ENCODE peak calls at places on chromosomes 6 and 20, in eight cellular contexts. One of them, this sample, is unnamed.

GRCh38 chr6:7615611-7616383 is 25.8 kb downstream of the SNRNP48 start:
- DNase-seq in fibroblast of lung: peak
- DNase-seq in endothelial cell of umbilical vein: peak
- DNase-seq in H1: no peak
- DNase-seq in PC-3: peak
- DNase-seq in SK-N-SH: peak
- DNase-seq in IMR-90: peak
- DNase-seq in hepatocyte: peak
- DNase-seq in this sample: peak

GRCh38 chr6:149898966-149899365 is 1.1 kb upstream of the RAET1E start:
- DNase-seq in fibroblast of lung: no peak
- DNase-seq in endothelial cell of umbilical vein: no peak
- DNase-seq in H1: no peak
- DNase-seq in PC-3: no peak
- DNase-seq in SK-N-SH: no peak
- DNase-seq in IMR-90: no peak
- DNase-seq in hepatocyte: no peak
- DNase-seq in this sample: no peak

GRCh38 chr6:139135578-139136545 is 982 bp downstream of the HECA start:
- DNase-seq in fibroblast of lung: peak
- DNase-seq in endothelial cell of umbilical vein: peak
- DNase-seq in H1: no peak
- DNase-seq in PC-3: no peak
- DNase-seq in SK-N-SH: peak
- DNase-seq in IMR-90: peak
- DNase-seq in hepatocyte: peak
- DNase-seq in this sample: peak

GRCh38 chr6:135637701-135638100 is 140.2 kb upstream of the AHI1 start:
- DNase-seq in fibroblast of lung: peak
- DNase-seq in endothelial cell of umbilical vein: no peak
- DNase-seq in H1: no peak
- DNase-seq in PC-3: no peak
- DNase-seq in SK-N-SH: no peak
- DNase-seq in IMR-90: peak
- DNase-seq in hepatocyte: no peak
- DNase-seq in this sample: no peak

GRCh38 chr6:3949531-3949930 is 100.4 kb downstream of the FAM50B start:
- DNase-seq in fibroblast of lung: no peak
- DNase-seq in endothelial cell of umbilical vein: no peak
- DNase-seq in H1: no peak
- DNase-seq in PC-3: no peak
- DNase-seq in SK-N-SH: no peak
- DNase-seq in IMR-90: no peak
- DNase-seq in hepatocyte: no peak
- DNase-seq in this sample: no peak

GRCh38 chr6:57423468-57423867 is 106.0 kb downstream of the PRIM2 start:
- DNase-seq in fibroblast of lung: no peak
- DNase-seq in endothelial cell of umbilical vein: no peak
- DNase-seq in H1: peak
- DNase-seq in PC-3: no peak
- DNase-seq in SK-N-SH: no peak
- DNase-seq in IMR-90: no peak
- DNase-seq in hepatocyte: no peak
- DNase-seq in this sample: no peak

GRCh38 chr6:113672691-113673149 is 184.4 kb upstream of the MARCKS start:
- DNase-seq in fibroblast of lung: peak
- DNase-seq in endothelial cell of umbilical vein: peak
- DNase-seq in H1: no peak
- DNase-seq in PC-3: no peak
- DNase-seq in SK-N-SH: peak
- DNase-seq in IMR-90: peak
- DNase-seq in hepatocyte: no peak
- DNase-seq in this sample: peak

GRCh38 chr6:154314084-154314483 is 42.5 kb downstream of the IPCEF1 start:
- DNase-seq in fibroblast of lung: peak
- DNase-seq in endothelial cell of umbilical vein: no peak
- DNase-seq in H1: no peak
- DNase-seq in PC-3: peak
- DNase-seq in SK-N-SH: no peak
- DNase-seq in IMR-90: no peak
- DNase-seq in hepatocyte: no peak
- DNase-seq in this sample: no peak

GRCh38 chr6:43871933-43872332 is 101.9 kb downstream of the VEGFA start:
- DNase-seq in fibroblast of lung: no peak
- DNase-seq in endothelial cell of umbilical vein: no peak
- DNase-seq in H1: no peak
- DNase-seq in PC-3: no peak
- DNase-seq in SK-N-SH: no peak
- DNase-seq in IMR-90: no peak
- DNase-seq in hepatocyte: no peak
- DNase-seq in this sample: peak

GRCh38 chr20:19565721-19566120 is 192.3 kb upstream of the RIN2 start:
- DNase-seq in fibroblast of lung: no peak
- DNase-seq in endothelial cell of umbilical vein: no peak
- DNase-seq in H1: no peak
- DNase-seq in PC-3: no peak
- DNase-seq in SK-N-SH: no peak
- DNase-seq in IMR-90: no peak
- DNase-seq in hepatocyte: no peak
- DNase-seq in this sample: no peak

GRCh38 chr6:69630767-69631166 is 166.0 kb downstream of the LMBRD1 start:
- DNase-seq in fibroblast of lung: no peak
- DNase-seq in endothelial cell of umbilical vein: no peak
- DNase-seq in H1: no peak
- DNase-seq in PC-3: no peak
- DNase-seq in SK-N-SH: no peak
- DNase-seq in IMR-90: no peak
- DNase-seq in hepatocyte: no peak
- DNase-seq in this sample: no peak

GRCh38 chr6:72367439-72367838 is 254.4 kb upstream of the KCNQ5 start:
- DNase-seq in fibroblast of lung: no peak
- DNase-seq in endothelial cell of umbilical vein: no peak
- DNase-seq in H1: no peak
- DNase-seq in PC-3: no peak
- DNase-seq in SK-N-SH: no peak
- DNase-seq in IMR-90: no peak
- DNase-seq in hepatocyte: no peak
- DNase-seq in this sample: no peak

GRCh38 chr6:30900863-30901417 is 7.1 kb upstream of the GTF2H4 start:
- DNase-seq in fibroblast of lung: no peak
- DNase-seq in endothelial cell of umbilical vein: no peak
- DNase-seq in H1: no peak
- DNase-seq in PC-3: no peak
- DNase-seq in SK-N-SH: peak
- DNase-seq in IMR-90: no peak
- DNase-seq in hepatocyte: no peak
- DNase-seq in this sample: no peak

GRCh38 chr20:40449974-40450616 is 238.9 kb downstream of the MAFB start:
- DNase-seq in fibroblast of lung: no peak
- DNase-seq in endothelial cell of umbilical vein: no peak
- DNase-seq in H1: no peak
- DNase-seq in PC-3: no peak
- DNase-seq in SK-N-SH: no peak
- DNase-seq in IMR-90: no peak
- DNase-seq in hepatocyte: no peak
- DNase-seq in this sample: no peak

GRCh38 chr6:56513631-56514030 is 129.1 kb downstream of the DST start:
- DNase-seq in fibroblast of lung: no peak
- DNase-seq in endothelial cell of umbilical vein: no peak
- DNase-seq in H1: no peak
- DNase-seq in PC-3: peak
- DNase-seq in SK-N-SH: no peak
- DNase-seq in IMR-90: peak
- DNase-seq in hepatocyte: no peak
- DNase-seq in this sample: no peak

GRCh38 chr6:53437557-53438202 is 88.9 kb upstream of the ELOVL5 start:
- DNase-seq in fibroblast of lung: peak
- DNase-seq in endothelial cell of umbilical vein: peak
- DNase-seq in H1: no peak
- DNase-seq in PC-3: peak
- DNase-seq in SK-N-SH: peak
- DNase-seq in IMR-90: peak
- DNase-seq in hepatocyte: peak
- DNase-seq in this sample: peak

GRCh38 chr20:50464026-50464724 is 46.0 kb upstream of the PTPN1 start:
- DNase-seq in fibroblast of lung: peak
- DNase-seq in endothelial cell of umbilical vein: peak
- DNase-seq in H1: no peak
- DNase-seq in PC-3: peak
- DNase-seq in SK-N-SH: peak
- DNase-seq in IMR-90: peak
- DNase-seq in hepatocyte: peak
- DNase-seq in this sample: peak

GRCh38 chr6:9404351-9405146 is 969.2 kb upstream of the SLC35B3 start:
- DNase-seq in fibroblast of lung: peak
- DNase-seq in endothelial cell of umbilical vein: no peak
- DNase-seq in H1: no peak
- DNase-seq in PC-3: peak
- DNase-seq in SK-N-SH: no peak
- DNase-seq in IMR-90: no peak
- DNase-seq in hepatocyte: no peak
- DNase-seq in this sample: peak

GRCh38 chr6:83190596-83190995 is 2.5 kb downstream of the PGM3 start:
- DNase-seq in fibroblast of lung: peak
- DNase-seq in endothelial cell of umbilical vein: no peak
- DNase-seq in H1: no peak
- DNase-seq in PC-3: no peak
- DNase-seq in SK-N-SH: no peak
- DNase-seq in IMR-90: no peak
- DNase-seq in hepatocyte: peak
- DNase-seq in this sample: no peak

GRCh38 chr6:138504764-138505689 is 5.7 kb upstream of the NHSL1 start:
- DNase-seq in fibroblast of lung: no peak
- DNase-seq in endothelial cell of umbilical vein: no peak
- DNase-seq in H1: no peak
- DNase-seq in PC-3: no peak
- DNase-seq in SK-N-SH: no peak
- DNase-seq in IMR-90: no peak
- DNase-seq in hepatocyte: no peak
- DNase-seq in this sample: no peak

GRCh38 chr20:59074456-59074855 is 31.9 kb upstream of the PRELID3B start:
- DNase-seq in fibroblast of lung: peak
- DNase-seq in endothelial cell of umbilical vein: no peak
- DNase-seq in H1: no peak
- DNase-seq in PC-3: peak
- DNase-seq in SK-N-SH: no peak
- DNase-seq in IMR-90: peak
- DNase-seq in hepatocyte: no peak
- DNase-seq in this sample: peak

GRCh38 chr6:12848969-12849368 is 132.4 kb downstream of the PHACTR1 start:
- DNase-seq in fibroblast of lung: no peak
- DNase-seq in endothelial cell of umbilical vein: no peak
- DNase-seq in H1: no peak
- DNase-seq in PC-3: no peak
- DNase-seq in SK-N-SH: no peak
- DNase-seq in IMR-90: no peak
- DNase-seq in hepatocyte: no peak
- DNase-seq in this sample: no peak

GRCh38 chr20:46004813-46005505 is 3.7 kb upstream of the MMP9 start:
- DNase-seq in fibroblast of lung: no peak
- DNase-seq in endothelial cell of umbilical vein: no peak
- DNase-seq in H1: no peak
- DNase-seq in PC-3: peak
- DNase-seq in SK-N-SH: no peak
- DNase-seq in IMR-90: no peak
- DNase-seq in hepatocyte: no peak
- DNase-seq in this sample: peak

GRCh38 chr6:136739501-136739900 is 52.8 kb downstream of the MAP3K5 start:
- DNase-seq in fibroblast of lung: no peak
- DNase-seq in endothelial cell of umbilical vein: no peak
- DNase-seq in H1: no peak
- DNase-seq in PC-3: no peak
- DNase-seq in SK-N-SH: no peak
- DNase-seq in IMR-90: no peak
- DNase-seq in hepatocyte: no peak
- DNase-seq in this sample: no peak

GRCh38 chr6:37920667-37921066 is 101.1 kb downstream of the ZFAND3 start:
- DNase-seq in fibroblast of lung: no peak
- DNase-seq in endothelial cell of umbilical vein: no peak
- DNase-seq in H1: no peak
- DNase-seq in PC-3: peak
- DNase-seq in SK-N-SH: no peak
- DNase-seq in IMR-90: no peak
- DNase-seq in hepatocyte: no peak
- DNase-seq in this sample: no peak

GRCh38 chr20:53048387-53048786 is 76.2 kb downstream of the TSHZ2 start:
- DNase-seq in fibroblast of lung: no peak
- DNase-seq in endothelial cell of umbilical vein: no peak
- DNase-seq in H1: no peak
- DNase-seq in PC-3: no peak
- DNase-seq in SK-N-SH: no peak
- DNase-seq in IMR-90: no peak
- DNase-seq in hepatocyte: no peak
- DNase-seq in this sample: no peak
- H3K27ac ChIP-seq in fibroblast of lung: no peak
- H3K27ac ChIP-seq in endothelial cell of umbilical vein: no peak
- H3K27ac ChIP-seq in H1: no peak
- H3K27ac ChIP-seq in PC-3: no peak
- H3K27ac ChIP-seq in SK-N-SH: no peak
- H3K27ac ChIP-seq in IMR-90: no peak
- H3K27ac ChIP-seq in hepatocyte: no peak
- H3K27ac ChIP-seq in this sample: no peak

DNA sequence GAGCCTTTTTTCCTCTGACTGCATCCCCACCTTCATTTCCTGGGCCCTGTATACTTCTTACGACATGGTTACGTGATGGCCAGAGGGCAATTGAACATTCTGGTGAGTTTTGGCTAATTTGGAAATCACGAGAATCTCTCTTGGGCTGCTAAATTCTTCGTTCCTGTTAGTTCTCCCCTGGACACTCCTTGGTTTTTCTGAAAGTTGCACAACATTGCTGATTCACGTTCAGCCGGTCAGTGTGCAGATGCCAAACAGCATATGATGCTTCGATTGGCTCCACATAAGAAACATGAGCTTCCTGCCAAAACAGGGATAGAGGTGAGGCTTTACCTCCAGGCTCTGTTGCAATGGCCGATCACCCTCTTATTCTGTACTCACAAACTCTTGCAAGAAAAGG is 119.4 kb upstream of the LY86 start:
- DNase-seq in fibroblast of lung: no peak
- DNase-seq in endothelial cell of umbilical vein: no peak
- DNase-seq in H1: no peak
- DNase-seq in PC-3: peak
- DNase-seq in SK-N-SH: no peak
- DNase-seq in IMR-90: no peak
- DNase-seq in hepatocyte: no peak
- DNase-seq in this sample: peak
- H2AFZ ChIP-seq in fibroblast of lung: no peak
- H2AFZ ChIP-seq in endothelial cell of umbilical vein: no peak
- H2AFZ ChIP-seq in H1: no peak
- H2AFZ ChIP-seq in PC-3: peak
- H2AFZ ChIP-seq in SK-N-SH: no peak
- H2AFZ ChIP-seq in IMR-90: no peak
- H2AFZ ChIP-seq in hepatocyte: no peak
- H2AFZ ChIP-seq in this sample: no peak

GRCh38 chr20:63102720-63103375 is 96.1 kb upstream of the BHLHE23 start:
- DNase-seq in fibroblast of lung: peak
- DNase-seq in endothelial cell of umbilical vein: no peak
- DNase-seq in H1: no peak
- DNase-seq in PC-3: peak
- DNase-seq in SK-N-SH: peak
- DNase-seq in IMR-90: peak
- DNase-seq in hepatocyte: no peak
- DNase-seq in this sample: no peak
- H3K27ac ChIP-seq in fibroblast of lung: no peak
- H3K27ac ChIP-seq in endothelial cell of umbilical vein: no peak
- H3K27ac ChIP-seq in H1: no peak
- H3K27ac ChIP-seq in PC-3: no peak
- H3K27ac ChIP-seq in SK-N-SH: no peak
- H3K27ac ChIP-seq in IMR-90: no peak
- H3K27ac ChIP-seq in hepatocyte: no peak
- H3K27ac ChIP-seq in this sample: no peak

GRCh38 chr6:100176321-100176950 is 182.4 kb upstream of the MCHR2 start:
- DNase-seq in fibroblast of lung: peak
- DNase-seq in endothelial cell of umbilical vein: peak
- DNase-seq in H1: no peak
- DNase-seq in PC-3: peak
- DNase-seq in SK-N-SH: no peak
- DNase-seq in IMR-90: peak
- DNase-seq in hepatocyte: peak
- DNase-seq in this sample: peak
- H2AFZ ChIP-seq in fibroblast of lung: peak
- H2AFZ ChIP-seq in endothelial cell of umbilical vein: peak
- H2AFZ ChIP-seq in H1: peak
- H2AFZ ChIP-seq in PC-3: peak
- H2AFZ ChIP-seq in SK-N-SH: peak
- H2AFZ ChIP-seq in IMR-90: peak
- H2AFZ ChIP-seq in hepatocyte: peak
- H2AFZ ChIP-seq in this sample: peak